ENCODE peak calls at places on chromosomes 13 and 19, in four cellular contexts. One of them, this sample, is unnamed.

GRCh38 chr19:53086949-53087348 is 16.3 kb downstream of the ZNF160 start:
- DNase-seq in T-helper 17 cell: no peak
- DNase-seq in activated T-cell treated with anti-CD3 and anti-CD28 coated beads for 48 hours: no peak
- DNase-seq in LHCN-M2: no peak
- DNase-seq in this sample: no peak

GRCh38 chr19:17473041-17473440 is 2.7 kb downstream of the SLC27A1 start:
- DNase-seq in T-helper 17 cell: no peak
- DNase-seq in activated T-cell treated with anti-CD3 and anti-CD28 coated beads for 48 hours: no peak
- DNase-seq in LHCN-M2: peak
- DNase-seq in this sample: peak

GRCh38 chr19:14363203-14364097 is 17.8 kb upstream of the ADGRE5 start:
- DNase-seq in T-helper 17 cell: peak
- DNase-seq in activated T-cell treated with anti-CD3 and anti-CD28 coated beads for 48 hours: peak
- DNase-seq in LHCN-M2: peak
- DNase-seq in this sample: peak

GRCh38 chr13:47426126-47426849 is 529.4 kb upstream of the HTR2A start:
- DNase-seq in T-helper 17 cell: no peak
- DNase-seq in activated T-cell treated with anti-CD3 and anti-CD28 coated beads for 48 hours: no peak
- DNase-seq in LHCN-M2: peak
- DNase-seq in this sample: peak

GRCh38 chr19:13005253-13005652 is 10.0 kb downstream of the NFIX start:
- DNase-seq in T-helper 17 cell: no peak
- DNase-seq in activated T-cell treated with anti-CD3 and anti-CD28 coated beads for 48 hours: no peak
- DNase-seq in LHCN-M2: no peak
- DNase-seq in this sample: no peak

GRCh38 chr13:23367907-23368306 is 65.6 kb downstream of the SACS start:
- DNase-seq in T-helper 17 cell: no peak
- DNase-seq in activated T-cell treated with anti-CD3 and anti-CD28 coated beads for 48 hours: no peak
- DNase-seq in LHCN-M2: no peak
- DNase-seq in this sample: no peak

GRCh38 chr13:74243637-74244526 is 109.7 kb upstream of the KLF12 start:
- DNase-seq in T-helper 17 cell: no peak
- DNase-seq in activated T-cell treated with anti-CD3 and anti-CD28 coated beads for 48 hours: no peak
- DNase-seq in LHCN-M2: peak
- DNase-seq in this sample: peak

GRCh38 chr19:53634768-53635167 is 3.0 kb downstream of the DPRX start:
- DNase-seq in T-helper 17 cell: no peak
- DNase-seq in activated T-cell treated with anti-CD3 and anti-CD28 coated beads for 48 hours: no peak
- DNase-seq in LHCN-M2: no peak
- DNase-seq in this sample: no peak

GRCh38 chr13:45102136-45102802 is 18.0 kb upstream of the GTF2F2 start:
- DNase-seq in T-helper 17 cell: no peak
- DNase-seq in activated T-cell treated with anti-CD3 and anti-CD28 coated beads for 48 hours: no peak
- DNase-seq in LHCN-M2: no peak
- DNase-seq in this sample: no peak